ENCODE peak calls at places on chromosomes 4 and X, in ten cellular contexts. L is activated naive CD8-positive, alpha-beta T cell treated with anti-CD3 and anti-CD28 coated beads, Interleukin-2, amount 50 U/mL, for 24 hours; D is COR-L47; B is lower lobe of right lung; P is neural crest cell; M is activated CD8-positive, alpha-beta memory T cell treated with anti-CD3 and anti-CD28 coated beads for 4 hours; J is GM12864; C is G401; S is activated CD4-positive, CD25-positive, alpha-beta regulatory T cell treated with anti-CD3 and anti-CD28 coated beads, Interleukin-2, amount 50 U/mL, for 72 hours; F is progenitor cell of endocrine pancreas. U is an unnamed sample.

GRCh38 chrX:74343970-74344622 is 40.1 kb downstream of the ZCCHC13 start:
- DNase-seq in M (peak), P (peak), L (peak), C (peak), J (peak), D (peak), B (no peak), S (no peak), F (peak), U (peak)

GRCh38 chr4:92455956-92456355 is 152.2 kb downstream of the GRID2 start:
- DNase-seq in P (no peak), J (no peak), C (no peak), B (no peak), M (no peak), F (no peak), L (no peak), D (no peak), S (no peak), U (no peak)

GRCh38 chr4:182289809-182290208 is 46.6 kb downstream of the TENM3 start:
- DNase-seq in S (no peak), B (no peak), M (no peak), F (no peak), L (no peak), D (no peak), P (no peak), C (no peak), J (no peak), U (no peak)

GRCh38 chr4:26034849-26035248 is 120.8 kb downstream of the SMIM20 start:
- DNase-seq in B (no peak), J (no peak), D (no peak), F (no peak), M (no peak), L (no peak), C (no peak), S (no peak), P (no peak), U (no peak)

GRCh38 chr4:107035711-107036601 is at the start of gene DKK2:
- DNase-seq in M (no peak), L (no peak), S (no peak), B (peak), P (peak), C (peak), J (no peak), D (no peak), F (peak), U (no peak)

GRCh38 chrX:3962511-3963350 is 249.3 kb upstream of the PRKX start:
- DNase-seq in S (no peak), D (no peak), J (no peak), F (peak), C (peak), B (no peak), M (no peak), P (peak), L (no peak), U (peak)

GRCh38 chrX:42246814-42247213 is 323.5 kb upstream of the CASK start:
- DNase-seq in B (peak), S (no peak), D (no peak), C (no peak), L (no peak), P (no peak), F (no peak), J (no peak), M (no peak), U (no peak)

GRCh38 chr4:145230726-145231125 is 50.3 kb upstream of the OTUD4 start:
- DNase-seq in L (no peak), F (no peak), P (no peak), D (no peak), C (no peak), B (no peak), J (no peak), S (no peak), M (no peak), U (no peak)

U was measured in NCI-H1930.